ENCODE peak calls at places on chromosomes 11 and 22, in six cellular contexts. One of them, this sample, is unnamed.

GRCh38 chr11:35006389-35007128 is 90.1 kb downstream of the PDHX start:
- DNase-seq in fibroblast of pulmonary artery: no peak
- DNase-seq in mammary epithelial cell: no peak
- DNase-seq in LNCaP clone FGC: no peak
- DNase-seq in spleen: no peak
- DNase-seq in fibroblast of mammary gland: no peak
- DNase-seq in this sample: no peak

GRCh38 chr11:84564180-84564866 is 1062.8 kb downstream of the DLG2 start:
- DNase-seq in LNCaP clone FGC: peak
- DNase-seq in fibroblast of mammary gland: peak
- DNase-seq in spleen: no peak
- DNase-seq in mammary epithelial cell: peak
- DNase-seq in fibroblast of pulmonary artery: peak
- DNase-seq in this sample: peak

GRCh38 chr22:40552070-40552469 is 84.4 kb downstream of the MRTFA start:
- DNase-seq in LNCaP clone FGC: no peak
- DNase-seq in mammary epithelial cell: no peak
- DNase-seq in fibroblast of pulmonary artery: no peak
- DNase-seq in spleen: no peak
- DNase-seq in fibroblast of mammary gland: no peak
- DNase-seq in this sample: no peak

GRCh38 chr11:88293931-88294330 is 43.6 kb downstream of the CTSC start:
- DNase-seq in spleen: no peak
- DNase-seq in fibroblast of mammary gland: peak
- DNase-seq in mammary epithelial cell: no peak
- DNase-seq in fibroblast of pulmonary artery: no peak
- DNase-seq in LNCaP clone FGC: no peak
- DNase-seq in this sample: no peak

GRCh38 chr11:9923280-9923679 is 259.4 kb downstream of the SWAP70 start:
- DNase-seq in mammary epithelial cell: no peak
- DNase-seq in LNCaP clone FGC: no peak
- DNase-seq in spleen: no peak
- DNase-seq in fibroblast of mammary gland: no peak
- DNase-seq in fibroblast of pulmonary artery: no peak
- DNase-seq in this sample: no peak

GRCh38 chr11:61350803-61351202 is 10.9 kb downstream of the CYB561A3 start:
- DNase-seq in LNCaP clone FGC: no peak
- DNase-seq in spleen: peak
- DNase-seq in mammary epithelial cell: no peak
- DNase-seq in fibroblast of mammary gland: no peak
- DNase-seq in fibroblast of pulmonary artery: no peak
- DNase-seq in this sample: no peak

GRCh38 chr11:9916480-9916879 is 252.6 kb downstream of the SWAP70 start:
- DNase-seq in fibroblast of mammary gland: no peak
- DNase-seq in mammary epithelial cell: no peak
- DNase-seq in LNCaP clone FGC: no peak
- DNase-seq in fibroblast of pulmonary artery: no peak
- DNase-seq in spleen: no peak
- DNase-seq in this sample: no peak

GRCh38 chr11:706957-707816 is 1.2 kb downstream of the EPS8L2 start:
- DNase-seq in fibroblast of pulmonary artery: no peak
- DNase-seq in spleen: no peak
- DNase-seq in LNCaP clone FGC: no peak
- DNase-seq in mammary epithelial cell: peak
- DNase-seq in fibroblast of mammary gland: no peak
- DNase-seq in this sample: peak

GRCh38 chr22:39526736-39527171 is 5.8 kb downstream of the RPS19BP1 start:
- DNase-seq in fibroblast of mammary gland: no peak
- DNase-seq in LNCaP clone FGC: no peak
- DNase-seq in spleen: peak
- DNase-seq in fibroblast of pulmonary artery: no peak
- DNase-seq in mammary epithelial cell: no peak
- DNase-seq in this sample: no peak

GRCh38 chr22:43919106-43919965 is 4.3 kb upstream of the PNPLA3 start:
- DNase-seq in mammary epithelial cell: peak
- DNase-seq in LNCaP clone FGC: no peak
- DNase-seq in fibroblast of mammary gland: peak
- DNase-seq in spleen: no peak
- DNase-seq in fibroblast of pulmonary artery: no peak
- DNase-seq in this sample: peak

GRCh38 chr11:15185021-15185420 is 70.3 kb downstream of the INSC start:
- DNase-seq in fibroblast of mammary gland: no peak
- DNase-seq in spleen: no peak
- DNase-seq in LNCaP clone FGC: no peak
- DNase-seq in mammary epithelial cell: no peak
- DNase-seq in fibroblast of pulmonary artery: no peak
- DNase-seq in this sample: peak

GRCh38 chr11:3119141-3119821 is 45.8 kb downstream of the OSBPL5 start:
- DNase-seq in fibroblast of pulmonary artery: no peak
- DNase-seq in mammary epithelial cell: no peak
- DNase-seq in spleen: peak
- DNase-seq in LNCaP clone FGC: no peak
- DNase-seq in fibroblast of mammary gland: no peak
- DNase-seq in this sample: no peak

GRCh38 chr22:46079093-46079860 is 71.0 kb upstream of the PPARA start:
- DNase-seq in fibroblast of pulmonary artery: no peak
- DNase-seq in spleen: peak
- DNase-seq in mammary epithelial cell: peak
- DNase-seq in fibroblast of mammary gland: no peak
- DNase-seq in LNCaP clone FGC: no peak
- DNase-seq in this sample: no peak

GRCh38 chr22:46081831-46082210 is 68.5 kb upstream of the PPARA start:
- DNase-seq in fibroblast of pulmonary artery: no peak
- DNase-seq in LNCaP clone FGC: no peak
- DNase-seq in mammary epithelial cell: peak
- DNase-seq in fibroblast of mammary gland: no peak
- DNase-seq in spleen: peak
- DNase-seq in this sample: no peak

GRCh38 chr22:46082633-46083032 is 67.7 kb upstream of the PPARA start:
- DNase-seq in mammary epithelial cell: peak
- DNase-seq in fibroblast of mammary gland: no peak
- DNase-seq in fibroblast of pulmonary artery: no peak
- DNase-seq in LNCaP clone FGC: no peak
- DNase-seq in spleen: no peak
- DNase-seq in this sample: no peak

GRCh38 chr22:46079861-46080821 is 70.2 kb upstream of the PPARA start:
- DNase-seq in spleen: peak
- DNase-seq in fibroblast of mammary gland: peak
- DNase-seq in fibroblast of pulmonary artery: no peak
- DNase-seq in LNCaP clone FGC: no peak
- DNase-seq in mammary epithelial cell: peak
- DNase-seq in this sample: peak

DNA sequence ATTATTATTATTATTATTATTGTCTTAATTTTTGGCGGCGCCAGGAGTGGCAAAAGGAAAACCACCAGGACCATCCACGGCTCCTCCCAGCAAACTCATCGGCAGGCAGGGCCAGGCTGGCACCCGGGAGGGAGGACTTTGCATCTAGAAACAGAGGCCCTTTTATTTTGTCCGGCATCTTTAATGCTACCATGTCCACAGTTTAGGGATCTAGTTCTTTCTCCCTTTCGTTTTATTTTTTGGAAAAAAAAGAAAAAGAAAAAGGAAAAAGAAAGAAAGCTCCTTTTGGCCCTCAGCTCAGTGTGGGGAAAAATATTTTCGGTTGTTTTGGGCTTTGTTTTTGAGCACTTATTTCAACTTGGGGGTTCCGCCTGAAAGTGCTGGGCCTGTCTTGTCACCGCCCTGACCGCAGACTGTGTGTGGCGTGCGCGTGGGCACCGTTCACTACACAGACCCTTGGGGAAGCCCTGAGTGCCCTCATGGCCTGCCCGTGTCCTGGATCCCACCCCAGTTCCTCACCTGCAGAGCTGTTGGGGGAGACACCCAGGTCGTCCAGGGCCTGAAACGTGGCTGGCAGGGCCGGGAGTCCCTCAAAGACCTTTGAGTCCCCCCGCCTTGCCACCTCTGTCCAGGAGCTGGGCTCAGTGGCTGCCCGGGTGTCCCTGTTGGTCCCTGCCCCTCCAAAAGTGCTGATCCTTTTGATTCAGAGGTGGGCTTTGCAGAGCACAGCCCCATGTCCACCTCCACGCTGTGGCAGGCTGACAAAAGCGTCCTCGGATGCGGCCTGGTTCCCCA is 69.1 kb upstream of the PPARA start:
- DNase-seq in spleen: peak
- DNase-seq in LNCaP clone FGC: no peak
- DNase-seq in fibroblast of mammary gland: no peak
- DNase-seq in mammary epithelial cell: peak
- DNase-seq in fibroblast of pulmonary artery: no peak
- DNase-seq in this sample: no peak
- H3K4me3 ChIP-seq in spleen: peak
- H3K4me3 ChIP-seq in LNCaP clone FGC: peak
- H3K4me3 ChIP-seq in fibroblast of mammary gland: peak
- H3K4me3 ChIP-seq in mammary epithelial cell: peak
- H3K4me3 ChIP-seq in fibroblast of pulmonary artery: peak
- H3K4me3 ChIP-seq in this sample: peak

GRCh38 chr11:44037658-44037998 is 10.2 kb upstream of the ACCSL start:
- DNase-seq in mammary epithelial cell: no peak
- DNase-seq in spleen: no peak
- DNase-seq in fibroblast of pulmonary artery: no peak
- DNase-seq in LNCaP clone FGC: no peak
- DNase-seq in fibroblast of mammary gland: no peak
- DNase-seq in this sample: no peak
- TF ChIP-seq CTCF in mammary epithelial cell: no peak
- TF ChIP-seq CTCF in spleen: no peak
- TF ChIP-seq CTCF in fibroblast of pulmonary artery: no peak
- TF ChIP-seq CTCF in LNCaP clone FGC: no peak
- TF ChIP-seq CTCF in fibroblast of mammary gland: no peak
- TF ChIP-seq CTCF in this sample: no peak

DNA sequence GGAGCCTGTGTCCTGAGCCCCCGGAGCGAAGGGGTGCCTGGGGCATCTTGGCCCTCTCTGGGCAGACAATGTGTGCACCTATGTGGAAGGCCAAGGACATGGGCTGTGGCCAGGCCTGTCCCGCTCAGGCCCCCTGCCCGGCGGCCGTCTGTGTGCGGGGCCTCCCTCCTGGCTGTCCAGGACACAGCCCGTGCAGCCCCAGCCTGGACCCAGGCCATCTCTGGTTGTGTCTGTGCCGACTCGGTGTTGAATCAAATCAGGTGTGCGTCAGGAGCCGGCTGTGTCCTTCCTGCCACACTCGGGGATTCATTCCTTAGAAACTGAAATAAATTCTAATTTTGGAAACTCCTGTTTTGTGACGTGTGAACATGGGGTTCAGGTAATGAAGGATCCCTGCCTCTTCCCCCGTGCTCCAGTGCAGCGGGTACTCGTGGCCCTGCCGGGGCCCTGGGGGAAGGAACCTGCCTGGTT is 1.5 kb upstream of the SELENOO start:
- DNase-seq in fibroblast of mammary gland: no peak
- DNase-seq in spleen: no peak
- DNase-seq in mammary epithelial cell: no peak
- DNase-seq in LNCaP clone FGC: no peak
- DNase-seq in fibroblast of pulmonary artery: no peak
- DNase-seq in this sample: no peak
- H3K4me3 ChIP-seq in fibroblast of mammary gland: no peak
- H3K4me3 ChIP-seq in spleen: no peak
- H3K4me3 ChIP-seq in mammary epithelial cell: no peak
- H3K4me3 ChIP-seq in LNCaP clone FGC: no peak
- H3K4me3 ChIP-seq in fibroblast of pulmonary artery: no peak
- H3K4me3 ChIP-seq in this sample: no peak

GRCh38 chr11:90947930-90948329 is 725.1 kb upstream of the CHORDC1 start:
- DNase-seq in fibroblast of mammary gland: no peak
- DNase-seq in LNCaP clone FGC: no peak
- DNase-seq in spleen: no peak
- DNase-seq in fibroblast of pulmonary artery: no peak
- DNase-seq in mammary epithelial cell: no peak
- DNase-seq in this sample: no peak
- TF ChIP-seq CTCF in fibroblast of mammary gland: no peak
- TF ChIP-seq CTCF in LNCaP clone FGC: peak
- TF ChIP-seq CTCF in spleen: no peak
- TF ChIP-seq CTCF in fibroblast of pulmonary artery: no peak
- TF ChIP-seq CTCF in mammary epithelial cell: no peak
- TF ChIP-seq CTCF in this sample: no peak

This sample was measured in epithelial cell of esophagus.